ENCODE peak calls at places on chromosome 15, in eight cellular contexts. One of them, this sample, is unnamed.

GRCh38 chr15:70257573-70258220 is 160.0 kb upstream of the TLE3 start:
- DNase-seq in activated T-helper 9 cell treated with anti-CD3 and anti-CD28 coated beads, Interleukin-2, amount 50 U/mL, for 16 hours: no peak
- DNase-seq in dorsolateral prefrontal cortex: no peak
- DNase-seq in CD4-positive, alpha-beta memory T cell: peak; percentile 18
- DNase-seq in HT-29: no peak
- DNase-seq in adipocyte: no peak
- DNase-seq in hepatic stellate cell: no peak
- DNase-seq in heart left ventricle: no peak
- DNase-seq in this sample: peak; percentile 18

GRCh38 chr15:100941536-100941935 is 22.4 kb downstream of the LRRK1 start:
- DNase-seq in activated T-helper 9 cell treated with anti-CD3 and anti-CD28 coated beads, Interleukin-2, amount 50 U/mL, for 16 hours: no peak
- DNase-seq in dorsolateral prefrontal cortex: no peak
- DNase-seq in CD4-positive, alpha-beta memory T cell: no peak
- DNase-seq in HT-29: no peak
- DNase-seq in adipocyte: no peak
- DNase-seq in hepatic stellate cell: no peak
- DNase-seq in heart left ventricle: no peak
- DNase-seq in this sample: no peak

GRCh38 chr15:71538922-71539321 is 271.4 kb upstream of the NR2E3 start:
- DNase-seq in activated T-helper 9 cell treated with anti-CD3 and anti-CD28 coated beads, Interleukin-2, amount 50 U/mL, for 16 hours: no peak
- DNase-seq in dorsolateral prefrontal cortex: no peak
- DNase-seq in CD4-positive, alpha-beta memory T cell: no peak
- DNase-seq in HT-29: no peak
- DNase-seq in adipocyte: no peak
- DNase-seq in hepatic stellate cell: no peak
- DNase-seq in heart left ventricle: no peak
- DNase-seq in this sample: no peak

GRCh38 chr15:91948001-91948608 is 94.6 kb downstream of the SLCO3A1 start:
- DNase-seq in activated T-helper 9 cell treated with anti-CD3 and anti-CD28 coated beads, Interleukin-2, amount 50 U/mL, for 16 hours: no peak
- DNase-seq in dorsolateral prefrontal cortex: no peak
- DNase-seq in CD4-positive, alpha-beta memory T cell: no peak
- DNase-seq in HT-29: peak; percentile 4
- DNase-seq in adipocyte: peak; percentile 29
- DNase-seq in hepatic stellate cell: peak; percentile 63
- DNase-seq in heart left ventricle: no peak
- DNase-seq in this sample: no peak

GRCh38 chr15:39682366-39682765 is 100.3 kb downstream of the FSIP1 start:
- DNase-seq in activated T-helper 9 cell treated with anti-CD3 and anti-CD28 coated beads, Interleukin-2, amount 50 U/mL, for 16 hours: no peak
- DNase-seq in dorsolateral prefrontal cortex: no peak
- DNase-seq in CD4-positive, alpha-beta memory T cell: no peak
- DNase-seq in HT-29: no peak
- DNase-seq in adipocyte: peak; percentile 70
- DNase-seq in hepatic stellate cell: no peak
- DNase-seq in heart left ventricle: no peak
- DNase-seq in this sample: no peak

GRCh38 chr15:65354835-65355172 is 23.0 kb downstream of the IGDCC3 start:
- DNase-seq in activated T-helper 9 cell treated with anti-CD3 and anti-CD28 coated beads, Interleukin-2, amount 50 U/mL, for 16 hours: no peak
- DNase-seq in dorsolateral prefrontal cortex: no peak
- DNase-seq in CD4-positive, alpha-beta memory T cell: no peak
- DNase-seq in HT-29: no peak
- DNase-seq in adipocyte: no peak
- DNase-seq in hepatic stellate cell: no peak
- DNase-seq in heart left ventricle: no peak
- DNase-seq in this sample: no peak

GRCh38 chr15:32774022-32774421 is 56.2 kb downstream of the GREM1 start:
- DNase-seq in activated T-helper 9 cell treated with anti-CD3 and anti-CD28 coated beads, Interleukin-2, amount 50 U/mL, for 16 hours: no peak
- DNase-seq in dorsolateral prefrontal cortex: no peak
- DNase-seq in CD4-positive, alpha-beta memory T cell: no peak
- DNase-seq in HT-29: no peak
- DNase-seq in adipocyte: peak; percentile 70
- DNase-seq in hepatic stellate cell: peak; percentile 72
- DNase-seq in heart left ventricle: no peak
- DNase-seq in this sample: no peak

GRCh38 chr15:23503546-23503945 is 56.5 kb upstream of the GOLGA6L2 start:
- DNase-seq in activated T-helper 9 cell treated with anti-CD3 and anti-CD28 coated beads, Interleukin-2, amount 50 U/mL, for 16 hours: no peak
- DNase-seq in dorsolateral prefrontal cortex: no peak
- DNase-seq in CD4-positive, alpha-beta memory T cell: no peak
- DNase-seq in HT-29: no peak
- DNase-seq in adipocyte: no peak
- DNase-seq in hepatic stellate cell: no peak
- DNase-seq in heart left ventricle: no peak
- DNase-seq in this sample: no peak

GRCh38 chr15:62928242-62928995 is 114.1 kb upstream of the TPM1 start:
- DNase-seq in activated T-helper 9 cell treated with anti-CD3 and anti-CD28 coated beads, Interleukin-2, amount 50 U/mL, for 16 hours: no peak
- DNase-seq in dorsolateral prefrontal cortex: peak; percentile 56
- DNase-seq in CD4-positive, alpha-beta memory T cell: no peak
- DNase-seq in HT-29: peak; percentile 33
- DNase-seq in adipocyte: peak; percentile 78
- DNase-seq in hepatic stellate cell: peak; percentile 64
- DNase-seq in heart left ventricle: peak; percentile 55
- DNase-seq in this sample: no peak

GRCh38 chr15:68650901-68651709 is 72.3 kb downstream of the CORO2B start:
- DNase-seq in activated T-helper 9 cell treated with anti-CD3 and anti-CD28 coated beads, Interleukin-2, amount 50 U/mL, for 16 hours: peak; percentile 13
- DNase-seq in dorsolateral prefrontal cortex: peak; percentile 44
- DNase-seq in CD4-positive, alpha-beta memory T cell: peak; percentile 17
- DNase-seq in HT-29: peak; percentile 74
- DNase-seq in adipocyte: no peak
- DNase-seq in hepatic stellate cell: no peak
- DNase-seq in heart left ventricle: peak; percentile 80
- DNase-seq in this sample: no peak

GRCh38 chr15:65211157-65211982 is at the start of gene CILP:
- DNase-seq in activated T-helper 9 cell treated with anti-CD3 and anti-CD28 coated beads, Interleukin-2, amount 50 U/mL, for 16 hours: no peak
- DNase-seq in dorsolateral prefrontal cortex: no peak
- DNase-seq in CD4-positive, alpha-beta memory T cell: no peak
- DNase-seq in HT-29: no peak
- DNase-seq in adipocyte: peak; percentile 72
- DNase-seq in hepatic stellate cell: no peak
- DNase-seq in heart left ventricle: peak; percentile 74
- DNase-seq in this sample: no peak

GRCh38 chr15:31487811-31488436 is 161.3 kb downstream of the KLF13 start:
- DNase-seq in activated T-helper 9 cell treated with anti-CD3 and anti-CD28 coated beads, Interleukin-2, amount 50 U/mL, for 16 hours: no peak
- DNase-seq in dorsolateral prefrontal cortex: peak; percentile 33
- DNase-seq in CD4-positive, alpha-beta memory T cell: no peak
- DNase-seq in HT-29: no peak
- DNase-seq in adipocyte: peak; percentile 30
- DNase-seq in hepatic stellate cell: peak; percentile 72
- DNase-seq in heart left ventricle: no peak
- DNase-seq in this sample: no peak

GRCh38 chr15:62060896-62061280 is 641 bp upstream of the VPS13C start:
- DNase-seq in activated T-helper 9 cell treated with anti-CD3 and anti-CD28 coated beads, Interleukin-2, amount 50 U/mL, for 16 hours: no peak
- DNase-seq in dorsolateral prefrontal cortex: no peak
- DNase-seq in CD4-positive, alpha-beta memory T cell: no peak
- DNase-seq in HT-29: no peak
- DNase-seq in adipocyte: no peak
- DNase-seq in hepatic stellate cell: no peak
- DNase-seq in heart left ventricle: no peak
- DNase-seq in this sample: no peak

GRCh38 chr15:65939901-65940617 is 70.8 kb downstream of the RAB11A start:
- DNase-seq in activated T-helper 9 cell treated with anti-CD3 and anti-CD28 coated beads, Interleukin-2, amount 50 U/mL, for 16 hours: no peak
- DNase-seq in dorsolateral prefrontal cortex: no peak
- DNase-seq in CD4-positive, alpha-beta memory T cell: no peak
- DNase-seq in HT-29: peak; percentile 17
- DNase-seq in adipocyte: peak; percentile 96
- DNase-seq in hepatic stellate cell: peak; percentile 67
- DNase-seq in heart left ventricle: no peak
- DNase-seq in this sample: no peak

GRCh38 chr15:92618121-92618520 is 37.5 kb downstream of the FAM174B start:
- DNase-seq in activated T-helper 9 cell treated with anti-CD3 and anti-CD28 coated beads, Interleukin-2, amount 50 U/mL, for 16 hours: no peak
- DNase-seq in dorsolateral prefrontal cortex: no peak
- DNase-seq in CD4-positive, alpha-beta memory T cell: no peak
- DNase-seq in HT-29: peak; percentile 46
- DNase-seq in adipocyte: no peak
- DNase-seq in hepatic stellate cell: no peak
- DNase-seq in heart left ventricle: no peak
- DNase-seq in this sample: no peak

GRCh38 chr15:60526127-60526616 is 47.2 kb upstream of the ICE2 start:
- DNase-seq in activated T-helper 9 cell treated with anti-CD3 and anti-CD28 coated beads, Interleukin-2, amount 50 U/mL, for 16 hours: no peak
- DNase-seq in dorsolateral prefrontal cortex: no peak
- DNase-seq in CD4-positive, alpha-beta memory T cell: no peak
- DNase-seq in HT-29: peak; percentile 74
- DNase-seq in adipocyte: no peak
- DNase-seq in hepatic stellate cell: no peak
- DNase-seq in heart left ventricle: no peak
- DNase-seq in this sample: no peak

GRCh38 chr15:95025924-95026728 is 794.8 kb downstream of the MCTP2 start:
- DNase-seq in activated T-helper 9 cell treated with anti-CD3 and anti-CD28 coated beads, Interleukin-2, amount 50 U/mL, for 16 hours: no peak
- DNase-seq in dorsolateral prefrontal cortex: no peak
- DNase-seq in CD4-positive, alpha-beta memory T cell: no peak
- DNase-seq in HT-29: peak; percentile 83
- DNase-seq in adipocyte: peak; percentile 79
- DNase-seq in hepatic stellate cell: peak; percentile 40
- DNase-seq in heart left ventricle: no peak
- DNase-seq in this sample: no peak

GRCh38 chr15:70765504-70766281 is 2.3 kb upstream of the UACA start:
- DNase-seq in activated T-helper 9 cell treated with anti-CD3 and anti-CD28 coated beads, Interleukin-2, amount 50 U/mL, for 16 hours: no peak
- DNase-seq in dorsolateral prefrontal cortex: no peak
- DNase-seq in CD4-positive, alpha-beta memory T cell: no peak
- DNase-seq in HT-29: no peak
- DNase-seq in adipocyte: peak; percentile 71
- DNase-seq in hepatic stellate cell: peak; percentile 68
- DNase-seq in heart left ventricle: no peak
- DNase-seq in this sample: no peak

GRCh38 chr15:88288661-88289060 is 32.1 kb upstream of the NTRK3 start:
- DNase-seq in activated T-helper 9 cell treated with anti-CD3 and anti-CD28 coated beads, Interleukin-2, amount 50 U/mL, for 16 hours: no peak
- DNase-seq in dorsolateral prefrontal cortex: no peak
- DNase-seq in CD4-positive, alpha-beta memory T cell: no peak
- DNase-seq in HT-29: peak; percentile 53
- DNase-seq in adipocyte: no peak
- DNase-seq in hepatic stellate cell: no peak
- DNase-seq in heart left ventricle: no peak
- DNase-seq in this sample: no peak

GRCh38 chr15:99502182-99502581 is 63.6 kb upstream of the MEF2A start:
- DNase-seq in activated T-helper 9 cell treated with anti-CD3 and anti-CD28 coated beads, Interleukin-2, amount 50 U/mL, for 16 hours: no peak
- DNase-seq in dorsolateral prefrontal cortex: no peak
- DNase-seq in CD4-positive, alpha-beta memory T cell: no peak
- DNase-seq in HT-29: no peak
- DNase-seq in adipocyte: no peak
- DNase-seq in hepatic stellate cell: no peak
- DNase-seq in heart left ventricle: no peak
- DNase-seq in this sample: no peak

GRCh38 chr15:42364529-42364928 is 5.2 kb downstream of the CAPN3 start:
- DNase-seq in activated T-helper 9 cell treated with anti-CD3 and anti-CD28 coated beads, Interleukin-2, amount 50 U/mL, for 16 hours: no peak
- DNase-seq in dorsolateral prefrontal cortex: peak; percentile 52
- DNase-seq in CD4-positive, alpha-beta memory T cell: no peak
- DNase-seq in HT-29: peak; percentile 50
- DNase-seq in adipocyte: peak; percentile 18
- DNase-seq in hepatic stellate cell: no peak
- DNase-seq in heart left ventricle: no peak
- DNase-seq in this sample: peak; percentile 6

GRCh38 chr15:79180318-79180717 is 89.7 kb upstream of the RASGRF1 start:
- DNase-seq in activated T-helper 9 cell treated with anti-CD3 and anti-CD28 coated beads, Interleukin-2, amount 50 U/mL, for 16 hours: no peak
- DNase-seq in dorsolateral prefrontal cortex: no peak
- DNase-seq in CD4-positive, alpha-beta memory T cell: no peak
- DNase-seq in HT-29: no peak
- DNase-seq in adipocyte: no peak
- DNase-seq in hepatic stellate cell: no peak
- DNase-seq in heart left ventricle: no peak
- DNase-seq in this sample: no peak

GRCh38 chr15:69557340-69558137 is 104.9 kb downstream of the RPLP1 start:
- DNase-seq in activated T-helper 9 cell treated with anti-CD3 and anti-CD28 coated beads, Interleukin-2, amount 50 U/mL, for 16 hours: no peak
- DNase-seq in dorsolateral prefrontal cortex: no peak
- DNase-seq in CD4-positive, alpha-beta memory T cell: no peak
- DNase-seq in HT-29: peak; percentile 96
- DNase-seq in adipocyte: peak; percentile 98
- DNase-seq in hepatic stellate cell: peak; percentile 68
- DNase-seq in heart left ventricle: no peak
- DNase-seq in this sample: peak; percentile 17

GRCh38 chr15:69298697-69299441 is at the start of gene PAQR5:
- DNase-seq in activated T-helper 9 cell treated with anti-CD3 and anti-CD28 coated beads, Interleukin-2, amount 50 U/mL, for 16 hours: no peak
- DNase-seq in dorsolateral prefrontal cortex: no peak
- DNase-seq in CD4-positive, alpha-beta memory T cell: no peak
- DNase-seq in HT-29: peak; percentile 76
- DNase-seq in adipocyte: peak; percentile 47
- DNase-seq in hepatic stellate cell: peak; percentile 77
- DNase-seq in heart left ventricle: no peak
- DNase-seq in this sample: no peak

GRCh38 chr15:94229591-94230365 is 1.6 kb upstream of the MCTP2 start:
- DNase-seq in activated T-helper 9 cell treated with anti-CD3 and anti-CD28 coated beads, Interleukin-2, amount 50 U/mL, for 16 hours: peak; percentile 9
- DNase-seq in dorsolateral prefrontal cortex: no peak
- DNase-seq in CD4-positive, alpha-beta memory T cell: peak; percentile 61
- DNase-seq in HT-29: peak; percentile 37
- DNase-seq in adipocyte: no peak
- DNase-seq in hepatic stellate cell: no peak
- DNase-seq in heart left ventricle: no peak
- DNase-seq in this sample: no peak

GRCh38 chr15:90829942-90830440 is 38.4 kb upstream of the FURIN start:
- DNase-seq in activated T-helper 9 cell treated with anti-CD3 and anti-CD28 coated beads, Interleukin-2, amount 50 U/mL, for 16 hours: peak; percentile 30
- DNase-seq in dorsolateral prefrontal cortex: no peak
- DNase-seq in CD4-positive, alpha-beta memory T cell: peak; percentile 34
- DNase-seq in HT-29: no peak
- DNase-seq in adipocyte: no peak
- DNase-seq in hepatic stellate cell: no peak
- DNase-seq in heart left ventricle: no peak
- DNase-seq in this sample: no peak

GRCh38 chr15:98873441-98874218 is 134.0 kb downstream of the PGPEP1L start:
- DNase-seq in activated T-helper 9 cell treated with anti-CD3 and anti-CD28 coated beads, Interleukin-2, amount 50 U/mL, for 16 hours: no peak
- DNase-seq in dorsolateral prefrontal cortex: no peak
- DNase-seq in CD4-positive, alpha-beta memory T cell: no peak
- DNase-seq in HT-29: no peak
- DNase-seq in adipocyte: peak; percentile 90
- DNase-seq in hepatic stellate cell: no peak
- DNase-seq in heart left ventricle: no peak
- DNase-seq in this sample: no peak

GRCh38 chr15:93265046-93265658 is 176.1 kb upstream of the RGMA start:
- DNase-seq in activated T-helper 9 cell treated with anti-CD3 and anti-CD28 coated beads, Interleukin-2, amount 50 U/mL, for 16 hours: no peak
- DNase-seq in dorsolateral prefrontal cortex: no peak
- DNase-seq in CD4-positive, alpha-beta memory T cell: no peak
- DNase-seq in HT-29: no peak
- DNase-seq in adipocyte: no peak
- DNase-seq in hepatic stellate cell: no peak
- DNase-seq in heart left ventricle: no peak
- DNase-seq in this sample: no peak

GRCh38 chr15:85760531-85761371 is 34.0 kb downstream of the KLHL25 start:
- DNase-seq in activated T-helper 9 cell treated with anti-CD3 and anti-CD28 coated beads, Interleukin-2, amount 50 U/mL, for 16 hours: no peak
- DNase-seq in dorsolateral prefrontal cortex: no peak
- DNase-seq in CD4-positive, alpha-beta memory T cell: no peak
- DNase-seq in HT-29: no peak
- DNase-seq in adipocyte: no peak
- DNase-seq in hepatic stellate cell: no peak
- DNase-seq in heart left ventricle: no peak
- DNase-seq in this sample: no peak

GRCh38 chr15:60091150-60091549 is 87.0 kb downstream of the FOXB1 start:
- DNase-seq in activated T-helper 9 cell treated with anti-CD3 and anti-CD28 coated beads, Interleukin-2, amount 50 U/mL, for 16 hours: no peak
- DNase-seq in dorsolateral prefrontal cortex: no peak
- DNase-seq in CD4-positive, alpha-beta memory T cell: no peak
- DNase-seq in HT-29: peak; percentile 61
- DNase-seq in adipocyte: peak; percentile 88
- DNase-seq in hepatic stellate cell: peak; percentile 9
- DNase-seq in heart left ventricle: no peak
- DNase-seq in this sample: no peak

GRCh38 chr15:84599906-84600305 is 903 bp upstream of the ZSCAN2 start:
- DNase-seq in activated T-helper 9 cell treated with anti-CD3 and anti-CD28 coated beads, Interleukin-2, amount 50 U/mL, for 16 hours: no peak
- DNase-seq in dorsolateral prefrontal cortex: no peak
- DNase-seq in CD4-positive, alpha-beta memory T cell: no peak
- DNase-seq in HT-29: no peak
- DNase-seq in adipocyte: no peak
- DNase-seq in hepatic stellate cell: no peak
- DNase-seq in heart left ventricle: peak; percentile 31
- DNase-seq in this sample: no peak

GRCh38 chr15:63999177-63999576 is 47.1 kb downstream of the DAPK2 start:
- DNase-seq in activated T-helper 9 cell treated with anti-CD3 and anti-CD28 coated beads, Interleukin-2, amount 50 U/mL, for 16 hours: no peak
- DNase-seq in dorsolateral prefrontal cortex: no peak
- DNase-seq in CD4-positive, alpha-beta memory T cell: no peak
- DNase-seq in HT-29: no peak
- DNase-seq in adipocyte: no peak
- DNase-seq in hepatic stellate cell: no peak
- DNase-seq in heart left ventricle: no peak
- DNase-seq in this sample: no peak